ENCODE peak calls at places on chromosomes 16 and 17, in five cellular contexts. R is fibroblast of mammary gland, K is progenitor cell of endocrine pancreas, J is heart left ventricle, U is WTC11. H is an unnamed sample.

GRCh38 chr17:82288602-82288927 is 15.1 kb upstream of the CSNK1D start:
- DNase-seq in J (no peak), U (no peak), R (no peak), K (no peak), H (no peak)

GRCh38 chr16:10086620-10087019 is 95.6 kb downstream of the GRIN2A start:
- DNase-seq in K (no peak), R (no peak), J (peak), U (no peak), H (no peak)

GRCh38 chr16:90020838-90021382 is 1.7 kb upstream of the DBNDD1 start:
- DNase-seq in R (no peak), U (no peak), K (no peak), J (no peak), H (no peak)

GRCh38 chr16:3157229-3158013 is 22.6 kb downstream of the ZNF213 start:
- DNase-seq in R (peak), U (peak), J (peak), K (no peak), H (no peak)

GRCh38 chr17:78748048-78748729 is 33.9 kb downstream of the CYTH1 start:
- DNase-seq in J (no peak), U (no peak), K (no peak), R (peak), H (no peak)

GRCh38 chr17:77867976-77868713 is 90.4 kb upstream of the TNRC6C start:
- DNase-seq in K (no peak), U (no peak), J (peak), R (no peak), H (no peak)

GRCh38 chr16:79213214-79213613 is 387.3 kb downstream of the MAF start:
- DNase-seq in U (no peak), K (no peak), J (no peak), R (no peak), H (no peak)

GRCh38 chr17:28693866-28694265 is 17.8 kb downstream of the PROCA1 start:
- DNase-seq in K (no peak), U (no peak), R (no peak), J (no peak), H (no peak)

GRCh38 chr16:68469728-68470460 is 21.6 kb upstream of the SMPD3 start:
- DNase-seq in U (no peak), K (no peak), R (no peak), J (no peak), H (no peak)

GRCh38 chr17:59815965-59816364 is 76.8 kb downstream of the TUBD1 start:
- DNase-seq in J (no peak), U (no peak), K (no peak), R (peak), H (no peak)

GRCh38 chr16:5738586-5738985 is 641.0 kb upstream of the EEF2KMT start:
- DNase-seq in U (no peak), J (no peak), R (no peak), K (no peak), H (no peak)

GRCh38 chr17:76993636-76994035 is 125.4 kb downstream of the MGAT5B start:
- DNase-seq in U (no peak), K (no peak), J (no peak), R (no peak), H (no peak)

GRCh38 chr16:22373662-22374310 is 633 bp downstream of the CDR2 start:
- DNase-seq in U (peak), J (peak), R (no peak), K (peak), H (peak)

GRCh38 chr17:57732062-57732461 is 13.0 kb downstream of the CCDC182 start:
- DNase-seq in J (no peak), U (no peak), K (no peak), R (no peak), H (no peak)

GRCh38 chr17:72804949-72805348 is 287.5 kb downstream of the SLC39A11 start:
- DNase-seq in U (no peak), R (no peak), J (no peak), K (no peak), H (no peak)

GRCh38 chr16:70777973-70778406 is 23.0 kb downstream of the VAC14 start:
- DNase-seq in U (peak), J (no peak), R (peak), K (no peak), H (no peak)

GRCh38 chr17:5272313-5272712 is 9.8 kb upstream of the RABEP1 start:
- DNase-seq in K (no peak), R (peak), J (no peak), U (no peak), H (no peak)

GRCh38 chr16:85898521-85899442 is at the start of gene IRF8:
- DNase-seq in J (peak), U (peak), R (no peak), K (peak), H (peak)

GRCh38 chr17:49730787-49731441 is 23.1 kb upstream of the SLC35B1 start:
- DNase-seq in K (no peak), U (no peak), J (no peak), R (no peak), H (no peak)

GRCh38 chr17:38898812-38899348 is 26.5 kb upstream of the LASP1NB start:
- DNase-seq in U (no peak), K (no peak), J (no peak), R (peak), H (no peak)

GRCh38 chr17:19744492-19744891 is 3.6 kb downstream of the ALDH3A1 start:
- DNase-seq in J (no peak), U (peak), K (no peak), R (no peak), H (no peak)

GRCh38 chr16:67922221-67922620 is 9.4 kb downstream of the CTRL start:
- DNase-seq in K (no peak), R (no peak), J (no peak), U (no peak), H (no peak)

GRCh38 chr17:17528696-17529652 is 32.8 kb upstream of the RASD1 start:
- DNase-seq in K (no peak), R (no peak), U (no peak), J (no peak), H (no peak)

GRCh38 chr17:27315322-27315721 is 21.4 kb downstream of the WSB1 start:
- DNase-seq in J (peak), R (peak), K (no peak), U (no peak), H (no peak)

GRCh38 chr17:10824874-10825273 is 13.0 kb downstream of the PIRT start:
- DNase-seq in R (no peak), U (no peak), K (no peak), J (no peak), H (no peak)

DNA sequence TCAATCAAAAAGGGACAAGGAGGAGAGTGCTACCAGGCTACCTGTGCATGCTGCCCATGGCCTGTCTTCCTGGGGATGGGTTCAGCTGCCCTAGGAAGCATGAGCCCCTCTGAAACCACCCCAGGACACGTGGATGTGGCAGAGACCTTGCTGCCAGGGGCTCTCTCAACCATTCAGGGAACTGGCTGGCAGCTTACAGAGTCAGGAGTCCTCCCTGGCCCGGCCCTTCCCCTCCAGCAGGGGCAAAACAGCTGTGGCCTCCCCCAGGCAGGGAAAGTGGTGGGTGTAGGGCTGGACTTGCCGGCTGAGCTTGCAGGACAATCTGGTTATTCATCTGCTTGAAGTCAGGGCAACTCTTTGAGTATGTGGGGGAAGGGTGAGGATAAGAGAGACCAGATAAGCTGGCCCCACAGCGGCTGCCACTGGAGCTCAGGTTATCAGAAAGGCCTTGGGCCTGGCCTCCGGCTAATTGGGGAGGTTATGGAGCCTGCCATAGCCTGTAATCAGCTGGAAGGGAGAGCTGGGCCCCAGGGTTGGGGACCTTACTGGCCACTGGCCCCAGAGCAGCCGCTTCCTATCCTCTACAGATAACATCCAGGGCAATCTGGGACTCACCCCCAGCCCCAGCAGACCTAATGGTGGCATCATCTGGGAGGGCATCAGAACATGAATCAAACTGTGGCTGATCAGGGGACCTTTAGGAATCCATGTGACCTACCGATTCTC is 5.6 kb upstream of the TBX2 start:
- DNase-seq in J (no peak), K (no peak), U (no peak), R (no peak), H (no peak)
- TF ChIP-seq CTCF in J (no peak), K (no peak), U (no peak), R (no peak), H (peak)

DNA sequence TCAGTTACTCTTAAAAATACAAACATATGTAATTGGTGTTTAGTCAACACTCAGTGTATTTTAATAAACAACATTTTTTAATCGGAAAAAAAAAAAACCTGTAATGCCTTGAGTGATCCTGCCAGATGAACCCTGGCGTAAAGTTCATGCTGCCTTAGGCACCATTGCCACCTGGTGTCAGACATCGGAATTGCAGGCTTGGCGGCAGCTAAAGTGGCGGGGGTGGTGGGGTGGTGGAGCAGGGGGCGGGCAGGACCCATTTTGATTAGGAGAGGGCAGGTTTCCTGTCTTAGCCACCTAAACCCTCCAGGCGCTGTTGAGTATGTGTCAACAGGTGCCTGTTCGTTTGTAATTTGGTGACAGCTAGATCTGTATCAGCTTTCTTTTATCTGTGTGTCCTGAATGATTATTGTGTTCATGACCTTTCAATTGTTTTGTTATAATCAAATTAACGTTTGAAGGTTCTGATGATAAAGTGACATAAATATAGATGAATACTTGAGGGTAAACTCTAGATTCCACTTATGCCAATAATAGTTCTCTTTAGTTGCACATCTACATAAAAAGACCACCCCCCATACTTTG is 588.7 kb downstream of the CDH13 start:
- DNase-seq in U (peak), J (no peak), K (peak), R (peak), H (no peak)
- TF ChIP-seq CTCF in U (peak), J (peak), K (peak), R (peak), H (peak)

DNA sequence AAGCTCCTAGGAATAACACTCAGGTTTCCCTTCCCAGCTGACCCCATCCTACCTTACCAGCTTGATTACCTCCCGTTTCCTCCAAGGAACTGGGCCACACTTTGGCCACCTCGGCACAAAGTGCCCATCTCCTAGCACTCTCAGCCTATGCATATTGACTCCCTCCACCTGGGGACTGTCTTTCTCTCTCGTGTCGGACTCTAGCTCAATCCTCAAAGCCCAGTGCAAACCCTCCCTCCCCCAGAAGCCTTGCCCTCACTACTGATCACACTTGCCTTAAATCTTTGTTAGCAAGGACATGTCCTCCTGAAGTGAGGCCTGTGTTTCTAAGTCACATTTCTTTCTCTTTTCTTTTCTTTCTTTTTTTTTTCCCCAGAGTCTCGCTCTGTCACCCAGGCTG is 2.6 kb upstream of the RAB26 start:
- DNase-seq in U (no peak), J (no peak), K (no peak), R (no peak), H (no peak)
- TF ChIP-seq CTCF in U (no peak), J (no peak), K (no peak), R (no peak), H (no peak)

GRCh38 chr16:72913551-72913950 is 134.4 kb downstream of the ZFHX3 start:
- DNase-seq in U (no peak), J (no peak), R (no peak), K (no peak), H (no peak)
- TF ChIP-seq CTCF in U (no peak), J (no peak), R (no peak), K (no peak), H (no peak)

DNA sequence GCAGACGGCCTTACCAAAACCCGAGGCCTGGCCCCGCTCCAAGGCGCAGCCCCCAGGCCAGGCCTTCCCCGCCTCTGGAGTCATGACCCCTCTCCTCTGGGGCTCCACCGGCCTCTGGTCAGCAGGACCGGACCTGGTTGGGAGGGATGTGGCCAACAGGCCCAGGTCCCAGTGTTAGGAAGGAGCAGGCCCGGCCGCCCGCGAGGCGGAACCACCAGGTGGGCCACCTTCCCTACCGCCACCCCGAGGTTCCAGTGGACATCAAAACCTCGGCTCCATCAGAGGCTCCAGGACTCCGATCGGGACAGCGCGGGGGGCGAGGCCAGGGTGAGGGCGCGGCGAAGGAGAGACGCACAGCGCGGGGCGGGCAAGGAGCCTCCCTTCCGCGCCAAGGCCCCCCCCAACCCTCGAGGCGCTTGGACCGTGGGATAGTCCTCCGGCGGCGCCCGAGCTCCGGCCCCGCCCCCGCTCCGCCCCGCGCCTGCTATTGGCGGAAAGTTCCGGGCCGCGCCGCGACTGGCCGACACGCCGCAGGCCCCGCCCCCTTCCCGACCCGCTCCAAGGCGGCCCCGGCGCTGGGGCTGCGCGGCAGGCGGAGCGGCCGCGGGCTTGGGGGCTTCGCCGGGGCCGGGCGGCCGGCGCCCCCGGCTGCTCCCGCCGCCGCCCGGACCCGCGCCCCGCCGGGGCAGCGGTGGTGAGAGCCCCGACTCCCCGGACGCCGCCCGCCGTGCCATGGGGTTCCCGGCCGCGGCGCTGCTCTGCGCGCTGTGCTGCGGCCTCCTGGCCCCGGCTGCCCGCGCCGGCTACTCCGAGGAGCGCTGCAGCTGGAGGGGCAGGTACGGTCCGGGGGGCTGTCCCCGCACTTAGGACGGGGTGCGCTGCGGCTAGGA is at the start of gene METRN:
- DNase-seq in K (peak), J (peak), R (peak), U (peak), H (peak)
- TF ChIP-seq CTCF in K (no peak), J (no peak), R (no peak), U (no peak), H (no peak)

GRCh38 chr17:42421479-42422332 is 1.4 kb downstream of the CAVIN1 start:
- DNase-seq in J (peak), K (no peak), R (peak), U (peak), H (no peak)
- TF ChIP-seq CTCF in J (no peak), K (no peak), R (no peak), U (no peak), H (no peak)

H was measured in type B pancreatic cell.